ENCODE peak calls at places on chromosomes 5 and 9, in four cellular contexts. One of them, this sample, is unnamed. For H3K36me3, the result is how much of the 10 kb centered on the place peaks cover.

GRCh38 chr5:67187318-67187717 is 9.3 kb downstream of the CD180 start:
- DNase-seq in effector memory CD4-positive, alpha-beta T cell: no peak
- DNase-seq in CD4-positive, alpha-beta memory T cell: no peak
- DNase-seq in naive thymus-derived CD4-positive, alpha-beta T cell: no peak
- DNase-seq in this sample: no peak

GRCh38 chr5:125597338-125597737 is 825.9 kb upstream of the GRAMD2B start:
- DNase-seq in naive thymus-derived CD4-positive, alpha-beta T cell: no peak
- DNase-seq in effector memory CD4-positive, alpha-beta T cell: no peak
- DNase-seq in CD4-positive, alpha-beta memory T cell: no peak
- DNase-seq in this sample: no peak

GRCh38 chr5:77984587-77984986 is 208.4 kb upstream of the TBCA start:
- DNase-seq in effector memory CD4-positive, alpha-beta T cell: no peak
- DNase-seq in CD4-positive, alpha-beta memory T cell: no peak
- DNase-seq in naive thymus-derived CD4-positive, alpha-beta T cell: no peak
- DNase-seq in this sample: no peak

GRCh38 chr9:120441446-120442279 is 138.3 kb downstream of the CDK5RAP2 start:
- DNase-seq in effector memory CD4-positive, alpha-beta T cell: no peak
- DNase-seq in CD4-positive, alpha-beta memory T cell: no peak
- DNase-seq in naive thymus-derived CD4-positive, alpha-beta T cell: no peak
- DNase-seq in this sample: no peak

GRCh38 chr9:22440841-22441240 is 5.8 kb upstream of the DMRTA1 start:
- DNase-seq in naive thymus-derived CD4-positive, alpha-beta T cell: no peak
- DNase-seq in effector memory CD4-positive, alpha-beta T cell: no peak
- DNase-seq in CD4-positive, alpha-beta memory T cell: no peak
- DNase-seq in this sample: no peak

GRCh38 chr5:149745944-149746326 is 15.8 kb downstream of the PPARGC1B start:
- DNase-seq in effector memory CD4-positive, alpha-beta T cell: no peak
- DNase-seq in naive thymus-derived CD4-positive, alpha-beta T cell: no peak
- DNase-seq in CD4-positive, alpha-beta memory T cell: no peak
- DNase-seq in this sample: no peak

GRCh38 chr9:97737429-97737828 is 40.3 kb upstream of the XPA start:
- DNase-seq in naive thymus-derived CD4-positive, alpha-beta T cell: no peak
- DNase-seq in effector memory CD4-positive, alpha-beta T cell: no peak
- DNase-seq in CD4-positive, alpha-beta memory T cell: no peak
- DNase-seq in this sample: no peak

GRCh38 chr5:115461506-115462290 is 82.9 kb downstream of the FEM1C start:
- DNase-seq in naive thymus-derived CD4-positive, alpha-beta T cell: no peak
- DNase-seq in CD4-positive, alpha-beta memory T cell: no peak
- DNase-seq in effector memory CD4-positive, alpha-beta T cell: no peak
- DNase-seq in this sample: no peak

GRCh38 chr5:87246046-87246445 is 21.6 kb upstream of the RASA1 start:
- DNase-seq in CD4-positive, alpha-beta memory T cell: no peak
- DNase-seq in effector memory CD4-positive, alpha-beta T cell: no peak
- DNase-seq in naive thymus-derived CD4-positive, alpha-beta T cell: no peak
- DNase-seq in this sample: no peak

GRCh38 chr9:107462691-107463090 is 26.9 kb downstream of the KLF4 start:
- DNase-seq in naive thymus-derived CD4-positive, alpha-beta T cell: no peak
- DNase-seq in effector memory CD4-positive, alpha-beta T cell: no peak
- DNase-seq in CD4-positive, alpha-beta memory T cell: no peak
- DNase-seq in this sample: no peak

GRCh38 chr9:14314929-14315753 is 1.2 kb upstream of the NFIB start:
- DNase-seq in CD4-positive, alpha-beta memory T cell: no peak
- DNase-seq in effector memory CD4-positive, alpha-beta T cell: no peak
- DNase-seq in naive thymus-derived CD4-positive, alpha-beta T cell: peak
- DNase-seq in this sample: peak

GRCh38 chr9:111036068-111036789 is 2.0 kb downstream of the LPAR1 start:
- DNase-seq in effector memory CD4-positive, alpha-beta T cell: no peak
- DNase-seq in CD4-positive, alpha-beta memory T cell: no peak
- DNase-seq in naive thymus-derived CD4-positive, alpha-beta T cell: no peak
- DNase-seq in this sample: no peak

GRCh38 chr5:140273401-140273877 is 29.5 kb downstream of the PFDN1 start:
- DNase-seq in naive thymus-derived CD4-positive, alpha-beta T cell: no peak
- DNase-seq in effector memory CD4-positive, alpha-beta T cell: no peak
- DNase-seq in CD4-positive, alpha-beta memory T cell: no peak
- DNase-seq in this sample: no peak

GRCh38 chr9:133049043-133049442 is 12.7 kb upstream of the CEL start:
- DNase-seq in naive thymus-derived CD4-positive, alpha-beta T cell: no peak
- DNase-seq in CD4-positive, alpha-beta memory T cell: no peak
- DNase-seq in effector memory CD4-positive, alpha-beta T cell: no peak
- DNase-seq in this sample: no peak

GRCh38 chr9:96555567-96556386 is 63.9 kb downstream of the CDC14B start:
- DNase-seq in naive thymus-derived CD4-positive, alpha-beta T cell: no peak
- DNase-seq in effector memory CD4-positive, alpha-beta T cell: no peak
- DNase-seq in CD4-positive, alpha-beta memory T cell: no peak
- DNase-seq in this sample: no peak

GRCh38 chr9:120892748-120893584 is 16.0 kb upstream of the PHF19 start:
- DNase-seq in CD4-positive, alpha-beta memory T cell: peak
- DNase-seq in naive thymus-derived CD4-positive, alpha-beta T cell: peak
- DNase-seq in effector memory CD4-positive, alpha-beta T cell: peak
- DNase-seq in this sample: peak

GRCh38 chr5:180813418-180813817 is 10.8 kb upstream of the MGAT1 start:
- DNase-seq in effector memory CD4-positive, alpha-beta T cell: no peak
- DNase-seq in CD4-positive, alpha-beta memory T cell: no peak
- DNase-seq in naive thymus-derived CD4-positive, alpha-beta T cell: no peak
- DNase-seq in this sample: no peak

GRCh38 chr5:108588323-108588722 is 159.4 kb upstream of the FER start:
- DNase-seq in naive thymus-derived CD4-positive, alpha-beta T cell: no peak
- DNase-seq in CD4-positive, alpha-beta memory T cell: no peak
- DNase-seq in effector memory CD4-positive, alpha-beta T cell: no peak
- DNase-seq in this sample: no peak

GRCh38 chr5:108590799-108591198 is 156.9 kb upstream of the FER start:
- DNase-seq in effector memory CD4-positive, alpha-beta T cell: no peak
- DNase-seq in naive thymus-derived CD4-positive, alpha-beta T cell: no peak
- DNase-seq in CD4-positive, alpha-beta memory T cell: no peak
- DNase-seq in this sample: no peak

GRCh38 chr5:108587816-108588215 is 159.9 kb upstream of the FER start:
- DNase-seq in naive thymus-derived CD4-positive, alpha-beta T cell: no peak
- DNase-seq in CD4-positive, alpha-beta memory T cell: no peak
- DNase-seq in effector memory CD4-positive, alpha-beta T cell: no peak
- DNase-seq in this sample: no peak
- H3K36me3 ChIP-seq in naive thymus-derived CD4-positive, alpha-beta T cell: under half
- H3K36me3 ChIP-seq in CD4-positive, alpha-beta memory T cell: under half
- H3K36me3 ChIP-seq in effector memory CD4-positive, alpha-beta T cell: under half
- H3K36me3 ChIP-seq in this sample: under half

GRCh38 chr9:19286634-19287188 is 56.2 kb downstream of the DENND4C start:
- DNase-seq in CD4-positive, alpha-beta memory T cell: no peak
- DNase-seq in effector memory CD4-positive, alpha-beta T cell: no peak
- DNase-seq in naive thymus-derived CD4-positive, alpha-beta T cell: no peak
- DNase-seq in this sample: no peak

GRCh38 chr9:19294219-19294618 is 63.7 kb downstream of the DENND4C start:
- DNase-seq in CD4-positive, alpha-beta memory T cell: no peak
- DNase-seq in naive thymus-derived CD4-positive, alpha-beta T cell: no peak
- DNase-seq in effector memory CD4-positive, alpha-beta T cell: no peak
- DNase-seq in this sample: no peak

GRCh38 chr9:19284729-19285128 is 54.2 kb downstream of the DENND4C start:
- DNase-seq in effector memory CD4-positive, alpha-beta T cell: no peak
- DNase-seq in CD4-positive, alpha-beta memory T cell: no peak
- DNase-seq in naive thymus-derived CD4-positive, alpha-beta T cell: no peak
- DNase-seq in this sample: no peak

DNA sequence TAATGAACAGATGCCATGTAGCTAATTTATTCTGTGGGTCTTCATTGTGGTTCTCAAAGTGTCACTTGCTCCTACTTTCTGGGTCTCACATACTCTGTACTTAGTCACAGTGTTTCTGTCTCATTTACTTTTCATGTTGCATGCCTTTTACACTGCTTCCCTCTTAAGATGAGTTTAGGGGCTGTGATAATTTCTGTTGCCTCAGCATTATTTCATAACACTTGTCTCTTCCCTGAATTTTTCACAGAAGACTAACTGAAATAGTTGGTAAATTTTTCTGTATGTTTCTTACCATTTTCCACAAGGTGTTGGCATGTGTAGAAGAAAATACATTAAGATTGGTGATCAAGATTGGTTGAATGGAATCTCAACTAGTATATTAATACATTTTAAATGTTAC is 59.6 kb downstream of the DENND4C start:
- DNase-seq in naive thymus-derived CD4-positive, alpha-beta T cell: no peak
- DNase-seq in effector memory CD4-positive, alpha-beta T cell: no peak
- DNase-seq in CD4-positive, alpha-beta memory T cell: no peak
- DNase-seq in this sample: no peak
- H3K36me3 ChIP-seq in naive thymus-derived CD4-positive, alpha-beta T cell: under half
- H3K36me3 ChIP-seq in effector memory CD4-positive, alpha-beta T cell: under half
- H3K36me3 ChIP-seq in CD4-positive, alpha-beta memory T cell: under half
- H3K36me3 ChIP-seq in this sample: under half

DNA sequence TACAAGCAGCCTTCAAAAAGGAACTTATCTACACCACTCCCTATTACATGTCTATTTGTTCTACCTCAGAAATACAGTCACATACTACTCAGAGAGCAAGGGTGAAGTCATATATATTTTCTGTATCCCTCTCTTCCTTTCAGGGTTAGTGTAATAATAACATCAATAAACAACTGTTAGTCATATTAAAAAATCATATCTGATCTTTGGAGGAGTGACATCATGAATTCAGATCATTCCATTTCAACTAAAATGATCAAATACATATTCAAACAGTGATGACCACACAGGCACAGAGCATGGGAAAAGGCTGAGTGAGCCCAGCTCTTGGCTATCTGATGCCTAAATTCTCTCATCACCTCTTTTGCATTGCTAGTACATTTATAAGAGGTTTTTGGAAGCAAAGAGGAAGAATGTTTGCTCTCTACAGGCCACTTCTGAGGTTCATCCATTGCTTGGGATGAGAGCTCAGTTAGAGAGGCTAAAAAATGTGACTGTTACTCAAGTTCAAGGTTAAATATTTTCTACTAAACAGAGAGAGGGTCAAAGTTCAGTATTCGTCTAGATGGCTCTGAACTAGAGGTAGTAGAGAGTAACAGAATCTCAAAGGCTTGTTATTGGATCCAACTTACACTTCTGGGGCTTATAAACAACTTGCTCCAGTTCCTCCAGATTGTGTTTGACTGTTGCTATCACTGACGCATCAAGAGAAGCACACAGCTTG is 39.0 kb downstream of the RIGI start:
- DNase-seq in naive thymus-derived CD4-positive, alpha-beta T cell: no peak
- DNase-seq in effector memory CD4-positive, alpha-beta T cell: no peak
- DNase-seq in CD4-positive, alpha-beta memory T cell: no peak
- DNase-seq in this sample: no peak
- H3K36me3 ChIP-seq in naive thymus-derived CD4-positive, alpha-beta T cell: under half
- H3K36me3 ChIP-seq in effector memory CD4-positive, alpha-beta T cell: half or more
- H3K36me3 ChIP-seq in CD4-positive, alpha-beta memory T cell: half or more
- H3K36me3 ChIP-seq in this sample: under half

GRCh38 chr9:94175669-94176068 is 83.4 kb upstream of the ZNF169 start:
- DNase-seq in effector memory CD4-positive, alpha-beta T cell: no peak
- DNase-seq in CD4-positive, alpha-beta memory T cell: no peak
- DNase-seq in naive thymus-derived CD4-positive, alpha-beta T cell: no peak
- DNase-seq in this sample: no peak
- H3K36me3 ChIP-seq in effector memory CD4-positive, alpha-beta T cell: under half
- H3K36me3 ChIP-seq in CD4-positive, alpha-beta memory T cell: under half
- H3K36me3 ChIP-seq in naive thymus-derived CD4-positive, alpha-beta T cell: under half
- H3K36me3 ChIP-seq in this sample: under half

GRCh38 chr5:37198842-37199241 is 50.3 kb downstream of the CPLANE1 start:
- DNase-seq in effector memory CD4-positive, alpha-beta T cell: no peak
- DNase-seq in CD4-positive, alpha-beta memory T cell: no peak
- DNase-seq in naive thymus-derived CD4-positive, alpha-beta T cell: no peak
- DNase-seq in this sample: no peak

GRCh38 chr5:37198066-37198465 is 51.1 kb downstream of the CPLANE1 start:
- DNase-seq in naive thymus-derived CD4-positive, alpha-beta T cell: peak
- DNase-seq in CD4-positive, alpha-beta memory T cell: no peak
- DNase-seq in effector memory CD4-positive, alpha-beta T cell: no peak
- DNase-seq in this sample: no peak

GRCh38 chr5:37197340-37198050 is 51.7 kb downstream of the CPLANE1 start:
- DNase-seq in CD4-positive, alpha-beta memory T cell: peak
- DNase-seq in naive thymus-derived CD4-positive, alpha-beta T cell: peak
- DNase-seq in effector memory CD4-positive, alpha-beta T cell: no peak
- DNase-seq in this sample: no peak
- H3K36me3 ChIP-seq in CD4-positive, alpha-beta memory T cell: under half
- H3K36me3 ChIP-seq in naive thymus-derived CD4-positive, alpha-beta T cell: under half
- H3K36me3 ChIP-seq in effector memory CD4-positive, alpha-beta T cell: under half
- H3K36me3 ChIP-seq in this sample: under half

DNA sequence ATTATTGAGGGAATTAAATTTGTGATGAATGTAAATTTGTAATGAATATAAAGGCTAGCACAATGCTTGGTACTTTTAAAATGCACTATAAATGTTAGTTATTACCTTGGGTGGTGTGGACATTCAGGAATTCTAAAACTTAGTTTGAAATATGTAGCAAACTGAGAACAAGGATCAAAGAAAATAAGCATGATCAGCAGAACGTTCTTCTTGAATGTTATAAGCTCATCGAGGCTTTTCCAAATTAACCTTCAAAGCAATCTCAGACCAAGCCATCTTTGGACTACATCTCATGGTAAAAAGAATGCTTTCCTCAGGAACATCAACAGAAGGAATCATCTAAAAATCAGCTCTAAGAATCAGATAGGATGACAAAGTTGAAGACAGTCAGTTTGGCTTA is 146.3 kb downstream of the SLIT3 start:
- DNase-seq in naive thymus-derived CD4-positive, alpha-beta T cell: no peak
- DNase-seq in effector memory CD4-positive, alpha-beta T cell: no peak
- DNase-seq in CD4-positive, alpha-beta memory T cell: no peak
- DNase-seq in this sample: no peak
- H3K36me3 ChIP-seq in naive thymus-derived CD4-positive, alpha-beta T cell: under half
- H3K36me3 ChIP-seq in effector memory CD4-positive, alpha-beta T cell: under half
- H3K36me3 ChIP-seq in CD4-positive, alpha-beta memory T cell: under half
- H3K36me3 ChIP-seq in this sample: under half

GRCh38 chr5:146223179-146223578 is 19.8 kb downstream of the RBM27 start:
- DNase-seq in CD4-positive, alpha-beta memory T cell: no peak
- DNase-seq in naive thymus-derived CD4-positive, alpha-beta T cell: no peak
- DNase-seq in effector memory CD4-positive, alpha-beta T cell: no peak
- DNase-seq in this sample: no peak
- H3K36me3 ChIP-seq in CD4-positive, alpha-beta memory T cell: under half
- H3K36me3 ChIP-seq in naive thymus-derived CD4-positive, alpha-beta T cell: under half
- H3K36me3 ChIP-seq in effector memory CD4-positive, alpha-beta T cell: under half
- H3K36me3 ChIP-seq in this sample: under half

GRCh38 chr5:14687023-14687665 is 22.6 kb downstream of the OTULIN start:
- DNase-seq in CD4-positive, alpha-beta memory T cell: no peak
- DNase-seq in naive thymus-derived CD4-positive, alpha-beta T cell: no peak
- DNase-seq in effector memory CD4-positive, alpha-beta T cell: no peak
- DNase-seq in this sample: no peak
- H3K36me3 ChIP-seq in CD4-positive, alpha-beta memory T cell: half or more
- H3K36me3 ChIP-seq in naive thymus-derived CD4-positive, alpha-beta T cell: under half
- H3K36me3 ChIP-seq in effector memory CD4-positive, alpha-beta T cell: half or more
- H3K36me3 ChIP-seq in this sample: under half

DNA sequence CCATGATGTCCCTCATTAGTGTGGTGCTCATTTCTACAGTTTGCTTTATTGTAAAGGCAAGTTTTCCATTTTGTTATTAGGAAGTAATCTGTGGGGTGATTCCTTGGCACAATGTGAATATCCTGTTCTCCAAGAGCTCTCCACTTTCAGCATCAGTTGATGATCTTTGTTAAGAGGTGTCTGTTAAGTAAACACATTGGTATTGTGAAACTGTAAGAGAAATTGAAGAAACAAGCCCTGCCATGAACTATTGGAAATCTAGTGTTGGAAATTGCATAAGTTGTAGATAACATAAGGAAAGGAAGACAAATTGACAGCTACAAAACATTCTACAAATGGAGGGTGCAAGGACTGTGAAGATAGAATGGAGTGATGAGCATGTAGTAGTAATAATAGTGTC is 17.2 kb downstream of the RNF14 start:
- DNase-seq in effector memory CD4-positive, alpha-beta T cell: no peak
- DNase-seq in CD4-positive, alpha-beta memory T cell: no peak
- DNase-seq in naive thymus-derived CD4-positive, alpha-beta T cell: no peak
- DNase-seq in this sample: no peak
- H3K36me3 ChIP-seq in effector memory CD4-positive, alpha-beta T cell: half or more
- H3K36me3 ChIP-seq in CD4-positive, alpha-beta memory T cell: under half
- H3K36me3 ChIP-seq in naive thymus-derived CD4-positive, alpha-beta T cell: under half
- H3K36me3 ChIP-seq in this sample: under half

This sample was measured in GM06990.